ENCODE peak calls at places on chromosomes 13 and 19, in four cellular contexts. K is breast epithelium, E is endothelial cell of umbilical vein, D is stomach. Z is an unnamed sample.

GRCh38 chr19:37905936-37906867 is at the start of gene WDR87:
- DNase-seq in K (no peak), D (peak), E (no peak), Z (peak)

GRCh38 chr19:38852231-38853044 is 2.7 kb upstream of the HNRNPL start:
- DNase-seq in D (peak), E (peak), K (peak), Z (peak)

GRCh38 chr13:79171131-79172061 is 234.7 kb downstream of the RBM26 start:
- DNase-seq in E (no peak), D (no peak), K (no peak), Z (no peak)

GRCh38 chr13:42396501-42396900 is 124.5 kb downstream of the AKAP11 start:
- DNase-seq in K (no peak), D (no peak), E (no peak), Z (peak)

GRCh38 chr13:110197471-110197870 is 109.5 kb downstream of the COL4A1 start:
- DNase-seq in K (no peak), D (no peak), E (no peak), Z (no peak)

GRCh38 chr13:101681834-101682233 is 229.4 kb downstream of the ITGBL1 start:
- DNase-seq in K (no peak), D (no peak), E (peak), Z (no peak)

GRCh38 chr13:26934096-26934495 is 173.5 kb upstream of the GPR12 start:
- DNase-seq in E (no peak), D (no peak), K (no peak), Z (no peak)

GRCh38 chr19:282501-282900 is 8.7 kb downstream of the PLPP2 start:
- DNase-seq in K (no peak), E (no peak), D (no peak), Z (no peak)

GRCh38 chr13:26229080-26229615 is 7.0 kb upstream of the RNF6 start:
- DNase-seq in D (no peak), K (no peak), E (no peak), Z (no peak)

GRCh38 chr13:51451467-51452390 is 1.1 kb downstream of the INTS6 start:
- DNase-seq in D (peak), E (peak), K (peak), Z (peak)

GRCh38 chr19:41431426-41432386 is 4.5 kb upstream of the B3GNT8 start:
- DNase-seq in E (peak), K (no peak), D (no peak), Z (no peak)

GRCh38 chr13:93628136-93628535 is 401.5 kb downstream of the GPC6 start:
- DNase-seq in K (no peak), E (no peak), D (no peak), Z (no peak)

GRCh38 chr13:81487151-81487550 is 1146.2 kb upstream of the SPRY2 start:
- DNase-seq in E (no peak), D (no peak), K (no peak), Z (no peak)

GRCh38 chr13:88436974-88437373 is 765.8 kb downstream of the SLITRK5 start:
- DNase-seq in D (no peak), E (no peak), K (no peak), Z (no peak)

GRCh38 chr13:113904411-113904810 is 40.5 kb upstream of the GAS6 start:
- DNase-seq in E (peak), D (peak), K (peak), Z (peak)

GRCh38 chr13:50075619-50076097 is 60.4 kb downstream of the KCNRG start:
- DNase-seq in E (peak), K (no peak), D (no peak), Z (no peak)

GRCh38 chr13:50198508-50198907 is 183.3 kb downstream of the KCNRG start:
- DNase-seq in E (peak), D (no peak), K (no peak), Z (no peak)

GRCh38 chr19:45153339-45154063 is 7.3 kb downstream of the NKPD1 start:
- DNase-seq in E (peak), D (peak), K (no peak), Z (no peak)

GRCh38 chr13:62933809-62934208 is 1518.2 kb upstream of the PCDH20 start:
- DNase-seq in K (no peak), D (no peak), E (no peak), Z (no peak)

GRCh38 chr19:41709951-41710645 is 1.7 kb downstream of the CEACAM5 start:
- DNase-seq in D (peak), E (no peak), K (no peak), Z (no peak)

GRCh38 chr19:51777570-51778460 is 16.8 kb downstream of the FPR2 start:
- DNase-seq in K (peak), D (peak), E (peak), Z (peak)

GRCh38 chr19:54179921-54180452 is 7.0 kb upstream of the TMC4 start:
- DNase-seq in D (peak), K (no peak), E (peak), Z (peak)

GRCh38 chr19:29303035-29303706 is 90.2 kb upstream of the UQCRFS1 start:
- DNase-seq in D (no peak), E (no peak), K (no peak), Z (peak)

GRCh38 chr13:46831588-46832194 is 34.7 kb upstream of the ESD start:
- DNase-seq in E (peak), K (no peak), D (no peak), Z (no peak)

GRCh38 chr13:74062933-74063332 is 71.3 kb downstream of the KLF12 start:
- DNase-seq in E (no peak), K (no peak), D (no peak), Z (peak)

GRCh38 chr19:38932425-38933179 is 1.9 kb downstream of the MRPS12 start:
- DNase-seq in D (no peak), K (no peak), E (peak), Z (no peak)

GRCh38 chr13:34867590-34867989 is 74.5 kb upstream of the NBEA start:
- DNase-seq in E (no peak), K (no peak), D (no peak), Z (no peak)

GRCh38 chr19:16470541-16470910 is 1.2 kb downstream of the EPS15L1 start:
- DNase-seq in K (no peak), D (no peak), E (no peak), Z (no peak)

GRCh38 chr19:46732966-46733692 is 12.7 kb upstream of the FKRP start:
- DNase-seq in E (no peak), K (no peak), D (no peak), Z (peak)

GRCh38 chr19:28358604-28359003 is 854.3 kb downstream of the UQCRFS1 start:
- DNase-seq in K (no peak), E (no peak), D (no peak), Z (no peak)

GRCh38 chr13:93723316-93723715 is 496.7 kb downstream of the GPC6 start:
- DNase-seq in D (no peak), K (no peak), E (no peak), Z (no peak)

GRCh38 chr19:18093439-18094161 is 4.0 kb upstream of the MAST3 start:
- DNase-seq in D (no peak), K (no peak), E (no peak), Z (no peak)

GRCh38 chr19:913080-913748 is at the start of gene R3HDM4:
- DNase-seq in K (peak), E (peak), D (peak), Z (peak)

GRCh38 chr13:67877031-67877430 is 646.9 kb upstream of the PCDH9 start:
- DNase-seq in K (no peak), D (no peak), E (no peak), Z (no peak)

GRCh38 chr19:31974290-31974689 is 371.1 kb upstream of the ZNF507 start:
- DNase-seq in D (peak), E (no peak), K (no peak), Z (no peak)

DNA sequence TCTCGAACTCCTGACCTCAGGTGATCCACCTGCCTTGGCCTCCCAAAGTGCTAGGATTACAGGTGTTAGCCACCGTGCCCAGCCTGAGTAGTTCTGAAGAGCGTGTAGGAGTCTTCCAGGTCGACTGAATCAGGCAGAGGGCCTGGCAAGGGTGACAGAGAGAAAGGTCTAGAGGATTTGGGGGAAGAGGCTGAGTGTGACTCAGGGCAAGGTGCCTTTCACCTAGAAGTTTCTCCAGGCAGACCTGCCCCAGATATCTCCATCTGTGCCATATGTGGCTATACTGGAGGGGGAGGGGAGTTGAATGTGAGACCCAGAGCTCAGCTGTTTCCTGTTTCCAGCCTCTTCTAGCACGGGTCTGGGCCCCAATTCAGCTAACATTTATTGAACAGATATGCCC is 1.2 kb downstream of the CCDC159 start:
- DNase-seq in E (no peak), K (no peak), D (no peak), Z (no peak)
- H3K27ac ChIP-seq in E (no peak), K (peak), D (no peak), Z (peak)

DNA sequence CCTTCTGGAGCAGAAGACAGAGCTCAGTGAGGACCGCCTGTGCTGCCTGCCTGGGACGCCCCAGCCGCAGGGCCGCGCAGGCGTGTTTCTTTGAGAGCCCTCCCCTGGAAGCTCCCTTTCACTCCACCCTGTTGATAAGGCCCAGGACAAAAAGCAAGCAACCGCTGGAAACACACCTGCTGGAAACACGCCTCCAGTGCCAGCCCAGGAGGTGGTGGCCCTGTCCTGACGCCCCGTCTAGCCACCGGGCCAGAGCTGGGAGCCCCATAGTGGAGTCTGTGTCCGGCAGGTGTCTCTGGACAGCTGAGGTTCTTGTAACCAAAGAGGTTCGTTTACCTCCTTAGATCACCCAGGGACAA is 173.8 kb downstream of the KATNAL1 start:
- DNase-seq in E (no peak), D (peak), K (no peak), Z (no peak)
- TF ChIP-seq POLR2A in E (no peak), D (no peak), K (no peak), Z (no peak)

GRCh38 chr13:77325371-77325941 is 1.4 kb downstream of the MYCBP2 start:
- DNase-seq in D (no peak), E (peak), K (no peak), Z (no peak)
- TF ChIP-seq POLR2AphosphoS5 in D (no peak), E (no peak), K (no peak), Z (no peak)

GRCh38 chr19:4705413-4706131 is 18.1 kb downstream of the DPP9 start:
- DNase-seq in D (no peak), K (peak), E (no peak), Z (no peak)

GRCh38 chr19:4701557-4701956 is 22.1 kb downstream of the DPP9 start:
- DNase-seq in D (no peak), K (no peak), E (no peak), Z (no peak)

GRCh38 chr19:4703671-4704316 is 19.8 kb downstream of the DPP9 start:
- DNase-seq in K (no peak), E (no peak), D (no peak), Z (no peak)

GRCh38 chr19:4702764-4703163 is 20.9 kb downstream of the DPP9 start:
- DNase-seq in D (no peak), K (no peak), E (no peak), Z (no peak)

GRCh38 chr19:4704317-4704673 is 19.3 kb downstream of the DPP9 start:
- DNase-seq in D (no peak), K (no peak), E (no peak), Z (no peak)
- H3K27ac ChIP-seq in D (no peak), K (no peak), E (no peak), Z (no peak)

GRCh38 chr19:6736917-6737283 is 480 bp downstream of the GPR108 start:
- DNase-seq in K (no peak), E (no peak), D (no peak), Z (peak)

GRCh38 chr19:6736169-6736916 is 1.0 kb downstream of the GPR108 start:
- DNase-seq in E (peak), D (peak), K (peak), Z (peak)

GRCh38 chr19:6737873-6738725 is 719 bp upstream of the GPR108 start:
- DNase-seq in D (peak), K (peak), E (peak), Z (peak)

GRCh38 chr19:6738726-6739389 is 622 bp upstream of the TRIP10 start:
- DNase-seq in E (no peak), K (peak), D (peak), Z (peak)

GRCh38 chr19:6737284-6737872 is at the start of gene GPR108:
- DNase-seq in K (peak), D (peak), E (peak), Z (peak)
- TF ChIP-seq POLR2A in K (peak), D (no peak), E (peak), Z (no peak)

DNA sequence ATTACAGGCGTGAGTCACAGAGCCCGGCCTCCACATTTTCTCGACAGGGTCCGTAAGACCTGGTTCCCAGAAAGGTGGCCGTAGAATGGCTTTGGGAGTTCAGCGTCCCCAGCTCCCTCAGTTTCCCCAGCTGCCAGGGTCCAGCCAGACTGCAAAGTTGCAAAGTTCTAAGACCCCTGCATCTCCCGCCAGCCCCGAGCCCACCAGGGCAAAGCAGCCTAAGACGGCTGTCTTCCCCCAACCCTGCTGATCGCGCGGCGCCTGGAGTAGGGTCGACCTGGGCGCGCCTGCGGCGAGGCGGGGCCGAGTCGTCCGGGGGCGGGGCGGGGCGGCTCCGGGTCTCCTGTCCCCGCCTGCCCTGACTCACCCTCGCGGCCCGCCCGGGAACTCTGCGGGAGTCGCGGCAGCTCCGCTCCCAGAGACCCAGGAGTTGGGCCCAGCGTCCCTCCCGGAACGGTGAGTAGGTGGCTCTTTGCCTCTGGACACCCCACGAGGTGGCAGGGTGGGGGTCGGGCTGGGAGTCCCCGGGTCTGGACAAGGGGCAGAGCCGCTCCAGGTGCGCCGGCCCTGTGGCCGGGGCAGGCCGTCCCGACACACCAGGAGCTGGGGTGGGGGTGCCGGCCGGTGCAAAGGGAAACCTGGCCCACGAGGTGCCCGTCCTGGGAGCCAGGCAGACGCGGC is at the start of gene LRRC8E:
- DNase-seq in D (peak), E (peak), K (no peak), Z (no peak)
- TF ChIP-seq POLR2AphosphoS5 in D (peak), E (peak), K (no peak), Z (no peak)

GRCh38 chr13:97648171-97648880 is 214.4 kb downstream of the RAP2A start:
- DNase-seq in K (no peak), D (no peak), E (peak), Z (no peak)

GRCh38 chr13:97653741-97654140 is 219.8 kb downstream of the RAP2A start:
- DNase-seq in K (peak), E (no peak), D (no peak), Z (no peak)

DNA sequence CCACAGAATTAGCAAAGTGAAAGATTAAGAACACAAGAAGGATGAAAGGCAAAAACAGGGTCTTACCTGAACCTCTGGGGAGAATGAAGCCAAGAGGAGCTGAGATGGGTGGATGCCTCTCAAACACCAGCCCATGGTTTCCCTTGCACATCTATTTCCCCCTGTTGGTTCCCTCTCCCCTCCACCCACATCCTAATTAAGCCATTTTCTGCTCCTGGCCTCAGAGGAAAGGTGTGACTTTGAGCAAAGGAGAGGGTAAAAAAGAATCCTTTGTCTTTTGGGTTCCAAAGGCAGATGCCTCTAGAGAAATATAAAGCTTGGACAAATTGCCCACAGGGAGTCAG is 214.9 kb downstream of the RAP2A start:
- DNase-seq in E (no peak), D (no peak), K (no peak), Z (no peak)
- H3K27ac ChIP-seq in E (peak), D (no peak), K (no peak), Z (no peak)

GRCh38 chr19:49118565-49119410 is at the start of gene C19orf73:
- DNase-seq in E (peak), D (peak), K (peak), Z (peak)
- TF ChIP-seq POLR2A in E (peak), D (no peak), K (peak), Z (peak)

GRCh38 chr19:23262892-23263291 is 12.7 kb upstream of the ZNF724 start:
- DNase-seq in E (no peak), K (no peak), D (no peak), Z (no peak)
- TF ChIP-seq POLR2AphosphoS5 in E (no peak), K (no peak), D (no peak), Z (no peak)